ENCODE peak calls at places on chromosome 22, in four cellular contexts. D, N, X and F are unnamed samples.

GRCh38 chr22:42752912-42753311 is 32.2 kb upstream of the A4GALT start:
- DNase-seq in D (no peak), N (no peak), X (peak), F (no peak)

GRCh38 chr22:39428597-39429071 is 28.2 kb upstream of the MGAT3 start:
- DNase-seq in N (no peak), X (no peak), D (no peak), F (peak)

GRCh38 chr22:39959640-39960447 is at the start of gene TMA7B:
- DNase-seq in N (no peak), X (no peak), D (peak), F (peak)

GRCh38 chr22:39952347-39952746 is 7.8 kb upstream of the TMA7B start:
- DNase-seq in N (no peak), X (no peak), D (no peak), F (no peak)

GRCh38 chr22:40533712-40534378 is 102.7 kb downstream of the MRTFA start:
- DNase-seq in N (no peak), D (peak), X (peak), F (peak)

GRCh38 chr22:43446881-43447280 is 35.1 kb downstream of the MPPED1 start:
- DNase-seq in X (no peak), D (peak), N (no peak), F (no peak)

GRCh38 chr22:41725510-41726110 is 26.3 kb downstream of the MEI1 start:
- DNase-seq in D (no peak), N (peak), X (no peak), F (peak)

GRCh38 chr22:36110306-36110791 is 50.2 kb downstream of the APOL3 start:
- DNase-seq in D (no peak), N (no peak), X (no peak), F (no peak)

GRCh38 chr22:37549704-37550059 is 10.6 kb upstream of the CDC42EP1 start:
- DNase-seq in N (no peak), D (no peak), X (no peak), F (no peak)

GRCh38 chr22:25935266-25936058 is 193.5 kb downstream of the MYO18B start:
- DNase-seq in X (no peak), N (no peak), D (no peak), F (no peak)

GRCh38 chr22:25353516-25354445 is 134.3 kb downstream of the CRYBB2 start:
- DNase-seq in N (no peak), X (no peak), D (no peak), F (no peak)

GRCh38 chr22:35835998-35836691 is 118.5 kb downstream of the APOL5 start:
- DNase-seq in N (peak), D (peak), X (no peak), F (peak)

GRCh38 chr22:38652858-38653257 is 3.3 kb downstream of the FAM227A start:
- DNase-seq in X (no peak), D (no peak), N (no peak), F (no peak)

GRCh38 chr22:38164578-38164953 is 17.1 kb downstream of the PLA2G6 start:
- DNase-seq in D (no peak), X (no peak), N (no peak), F (no peak)

GRCh38 chr22:36194971-36195370 is 6.6 kb downstream of the APOL4 start:
- DNase-seq in X (no peak), D (peak), N (peak), F (no peak)

GRCh38 chr22:36977401-36977861 is 41.8 kb downstream of the TST start:
- DNase-seq in X (peak), D (peak), N (peak), F (peak)

GRCh38 chr22:35972559-35972958 is 56.1 kb downstream of the RBFOX2 start:
- DNase-seq in X (no peak), D (no peak), N (no peak), F (no peak)

GRCh38 chr22:36935694-36936093 is 22.3 kb downstream of the CSF2RB start:
- DNase-seq in N (no peak), X (no peak), D (no peak), F (no peak)

GRCh38 chr22:25545677-25546076 is 18.8 kb upstream of the GRK3 start:
- DNase-seq in D (no peak), X (no peak), N (no peak), F (no peak)

GRCh38 chr22:44329179-44329796 is 16.5 kb upstream of the SHISAL1 start:
- DNase-seq in N (no peak), D (no peak), X (peak), F (no peak)

GRCh38 chr22:19758896-19759458 is 1.6 kb upstream of the TBX1 start:
- DNase-seq in N (no peak), X (no peak), D (no peak), F (no peak)

GRCh38 chr22:40541300-40541699 is 95.2 kb downstream of the MRTFA start:
- DNase-seq in X (peak), D (no peak), N (no peak), F (no peak)

GRCh38 chr22:45493286-45493771 is 9.4 kb upstream of the FBLN1 start:
- DNase-seq in D (no peak), X (no peak), N (no peak), F (no peak)

GRCh38 chr22:49373289-49373666 is 454.4 kb downstream of the BRD1 start:
- DNase-seq in N (no peak), X (no peak), D (no peak), F (no peak)

GRCh38 chr22:45338795-45339194 is 29.1 kb downstream of the FAM118A start:
- DNase-seq in N (no peak), D (no peak), X (no peak), F (no peak)

GRCh38 chr22:49307071-49307830 is 520.4 kb downstream of the BRD1 start:
- DNase-seq in D (no peak), N (no peak), X (no peak), F (no peak)

GRCh38 chr22:46108564-46109473 is 41.5 kb upstream of the PPARA start:
- DNase-seq in X (no peak), D (no peak), N (peak), F (peak)

GRCh38 chr22:39652990-39653786 is 82.6 kb downstream of the CACNA1I start:
- DNase-seq in X (no peak), N (no peak), D (no peak), F (no peak)

GRCh38 chr22:37894939-37895670 is 11.0 kb upstream of the MICALL1 start:
- DNase-seq in N (no peak), X (no peak), D (no peak), F (no peak)

GRCh38 chr22:42950281-42950680 is 64.7 kb downstream of the PACSIN2 start:
- DNase-seq in D (no peak), X (no peak), N (no peak), F (no peak)

GRCh38 chr22:43418079-43418825 is 6.4 kb downstream of the MPPED1 start:
- DNase-seq in X (no peak), N (no peak), D (no peak), F (no peak)

GRCh38 chr22:41365425-41365824 is 16.3 kb upstream of the TEF start:
- DNase-seq in N (no peak), D (no peak), X (no peak), F (no peak)

GRCh38 chr22:40721266-40721665 is 42.0 kb downstream of the MCHR1 start:
- DNase-seq in D (no peak), X (no peak), N (peak), F (no peak)

GRCh38 chr22:18975434-18976196 is 39.5 kb upstream of the PRODH start:
- DNase-seq in N (no peak), D (no peak), X (no peak), F (no peak)

GRCh38 chr22:30309981-30310672 is 16.6 kb downstream of the TBC1D10A start:
- DNase-seq in N (no peak), D (no peak), X (peak), F (no peak)

GRCh38 chr22:30308096-30308495 is 18.6 kb downstream of the TBC1D10A start:
- DNase-seq in X (no peak), N (no peak), D (no peak), F (no peak)

GRCh38 chr22:30306629-30307016 is 17.3 kb upstream of the CASTOR1 start:
- DNase-seq in D (no peak), X (no peak), N (no peak), F (no peak)

GRCh38 chr22:30307026-30307574 is 17.8 kb upstream of the CASTOR1 start:
- DNase-seq in N (no peak), X (no peak), D (no peak), F (no peak)

GRCh38 chr22:30308518-30309230 is 18.1 kb downstream of the TBC1D10A start:
- DNase-seq in N (no peak), D (no peak), X (peak), F (no peak)
- TF ChIP-seq POLR2AphosphoS2 in N (no peak), D (no peak), X (no peak), F (no peak)

GRCh38 chr22:22398530-22399327 is 109.8 kb downstream of the ZNF280B start:
- DNase-seq in N (no peak), X (no peak), D (no peak), F (peak)

GRCh38 chr22:22397875-22398524 is 110.5 kb downstream of the ZNF280B start:
- DNase-seq in X (no peak), D (no peak), N (no peak), F (no peak)

GRCh38 chr22:22396741-22397291 is 111.7 kb downstream of the ZNF280B start:
- DNase-seq in X (no peak), D (no peak), N (no peak), F (peak)

GRCh38 chr22:22395230-22395629 is 113.3 kb downstream of the ZNF280B start:
- DNase-seq in X (no peak), D (no peak), N (no peak), F (no peak)

GRCh38 chr22:22397292-22397870 is 111.2 kb downstream of the ZNF280B start:
- DNase-seq in N (peak), D (peak), X (no peak), F (peak)
- TF ChIP-seq POLR2AphosphoS2 in N (no peak), D (no peak), X (no peak), F (no peak)

DNA sequence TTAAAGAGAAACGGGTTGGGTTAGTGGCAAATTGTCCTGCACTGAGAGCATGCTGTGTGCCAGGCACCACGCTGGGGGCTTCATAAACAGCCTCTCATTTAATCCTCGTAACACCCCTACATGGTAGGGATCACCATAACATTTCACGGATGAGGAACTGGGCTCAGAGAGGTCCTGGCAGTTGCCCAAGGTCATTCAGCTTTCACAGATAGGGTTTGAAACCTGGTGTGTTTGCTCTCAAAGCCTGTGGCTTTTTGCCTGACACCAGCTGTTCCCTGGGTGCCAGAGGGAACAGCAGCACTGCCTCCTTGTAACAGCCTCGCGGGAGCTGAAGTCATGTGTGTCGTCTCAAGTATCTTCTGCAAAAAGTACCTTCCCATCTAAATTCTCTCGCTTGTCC is 423.7 kb downstream of the MN1 start:
- DNase-seq in D (no peak), X (no peak), N (no peak), F (no peak)
- TF ChIP-seq POLR2AphosphoS2 in D (no peak), X (no peak), N (no peak), F (no peak)

GRCh38 chr22:50481045-50481439 is 301 bp upstream of the ADM2 start:
- DNase-seq in X (no peak), D (no peak), N (no peak), F (no peak)

GRCh38 chr22:50481440-50482106 is at the start of gene ADM2:
- DNase-seq in N (peak), X (no peak), D (peak), F (peak)

GRCh38 chr22:50483556-50483955 is 2.2 kb downstream of the ADM2 start:
- DNase-seq in D (no peak), X (no peak), N (no peak), F (no peak)

GRCh38 chr22:50483106-50483505 is 1.8 kb downstream of the ADM2 start:
- DNase-seq in X (no peak), D (no peak), N (no peak), F (no peak)

DNA sequence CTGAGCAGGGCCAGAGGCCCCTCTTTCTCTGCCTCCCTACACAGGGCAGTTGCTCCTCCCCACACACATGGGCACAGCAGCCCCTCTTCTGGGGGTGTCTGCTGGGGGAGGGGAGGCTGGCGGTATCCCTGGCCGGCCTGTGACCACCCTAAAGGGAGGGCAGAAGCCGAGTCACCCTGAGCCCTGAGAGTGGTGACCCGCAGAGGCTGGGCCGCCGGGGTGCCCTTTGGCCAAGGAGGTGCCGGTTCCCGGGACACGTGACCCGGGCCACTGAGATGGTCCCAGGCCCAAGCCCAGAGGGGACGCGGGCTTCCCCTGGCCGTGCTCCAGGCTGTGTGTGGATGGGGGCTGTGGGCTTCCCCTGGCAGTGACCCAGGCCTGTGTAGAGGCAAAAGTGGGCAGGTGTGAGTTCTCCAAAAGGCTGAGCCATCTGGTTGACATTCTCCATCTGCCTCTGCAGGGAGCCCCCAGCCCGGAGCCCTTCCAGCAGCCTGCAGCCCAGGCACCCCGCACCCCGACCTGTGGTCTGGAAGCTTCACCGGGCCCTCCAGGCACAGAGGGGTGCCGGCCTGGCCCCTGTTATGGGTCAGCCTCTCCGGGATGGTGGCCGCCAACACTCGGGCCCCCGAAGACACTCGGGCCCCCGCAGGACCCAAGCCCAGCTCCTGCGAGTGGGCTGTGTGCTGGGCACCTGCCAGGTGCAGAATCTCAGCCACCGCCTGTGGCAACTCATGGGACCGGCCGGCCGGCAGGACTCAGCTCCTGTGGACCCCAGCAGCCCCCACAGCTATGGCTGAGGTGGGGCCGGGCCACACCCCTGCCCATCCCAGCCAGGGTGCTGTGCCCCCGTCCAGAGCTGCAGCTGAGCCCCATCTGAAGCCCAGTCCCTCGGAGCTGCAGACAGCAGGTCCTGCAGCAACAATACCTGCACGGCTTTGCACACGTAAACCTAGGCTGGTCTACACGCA is 1.0 kb downstream of the ADM2 start:
- DNase-seq in N (no peak), D (no peak), X (no peak), F (no peak)
- TF ChIP-seq POLR2AphosphoS2 in N (no peak), D (no peak), X (no peak), F (no peak)

GRCh38 chr22:24118689-24119384 is 62.5 kb upstream of the SUSD2 start:
- DNase-seq in X (no peak), N (no peak), D (no peak), F (no peak)
- TF ChIP-seq POLR2AphosphoS2 in X (no peak), N (no peak), D (no peak), F (no peak)